ENCODE peak calls at places on chromosomes 1 and 21, in seven cellular contexts. Z is HCT116, U is H1, T is SK-N-SH, W is HepG2, O is K562, M is GM12878. A is an unnamed sample.

GRCh38 chr1:63148825-63149645 is 173.3 kb upstream of the FOXD3 start:
- DNase-seq in T (peak), W (peak), O (peak), M (no peak), Z (peak), U (peak), A (no peak)

GRCh38 chr1:211735208-211736170 is 60.1 kb upstream of the NEK2 start:
- DNase-seq in M (no peak), U (peak), O (peak), T (peak), Z (peak), W (peak), A (peak)

GRCh38 chr1:180114546-180114945 is 40.1 kb upstream of the QSOX1 start:
- DNase-seq in O (no peak), M (no peak), T (no peak), U (no peak), Z (no peak), W (no peak), A (no peak)

GRCh38 chr1:234724517-234725176 is 114.7 kb upstream of the IRF2BP2 start:
- DNase-seq in M (no peak), O (peak), W (no peak), T (peak), U (no peak), Z (peak), A (peak)

GRCh38 chr1:161707503-161707902 is 474 bp downstream of the FCRLA start:
- DNase-seq in T (no peak), Z (no peak), U (no peak), W (no peak), M (no peak), O (no peak), A (no peak)

GRCh38 chr1:34398205-34398915 is 221.7 kb downstream of the C1orf94 start:
- DNase-seq in O (no peak), U (no peak), W (no peak), Z (no peak), T (no peak), M (no peak), A (no peak)

GRCh38 chr1:173420330-173420806 is 56.8 kb upstream of the PRDX6 start:
- DNase-seq in T (peak), W (peak), Z (peak), U (peak), O (peak), M (no peak), A (no peak)

GRCh38 chr1:94971491-94971924 is 44.6 kb upstream of the CNN3 start:
- DNase-seq in U (no peak), W (no peak), T (no peak), Z (no peak), M (no peak), O (no peak), A (no peak)

GRCh38 chr1:226678701-226679100 is 60.4 kb downstream of the ITPKB start:
- DNase-seq in Z (no peak), U (no peak), T (no peak), M (no peak), W (no peak), O (peak), A (no peak)

GRCh38 chr1:172154571-172154970 is 265.9 kb upstream of the C1orf105 start:
- DNase-seq in O (no peak), W (no peak), Z (no peak), M (peak), T (no peak), U (no peak), A (no peak)

GRCh38 chr1:27605796-27606707 is 2.1 kb upstream of the AHDC1 start:
- DNase-seq in M (no peak), T (peak), U (peak), O (peak), Z (peak), W (peak), A (peak)

GRCh38 chr1:53956308-53957168 is 10.4 kb downstream of the LRRC42 start:
- DNase-seq in U (no peak), O (no peak), M (no peak), Z (no peak), T (no peak), W (no peak), A (no peak)

GRCh38 chr1:65894738-65895605 is 102.3 kb downstream of the PDE4B start:
- DNase-seq in T (no peak), M (peak), O (no peak), U (no peak), Z (no peak), W (no peak), A (no peak)

GRCh38 chr1:77824083-77824482 is 44.6 kb downstream of the MIGA1 start:
- DNase-seq in M (no peak), W (peak), T (no peak), Z (peak), U (no peak), O (no peak), A (no peak)

GRCh38 chr1:25971044-25971881 is 26.6 kb downstream of the PAFAH2 start:
- DNase-seq in M (no peak), W (no peak), Z (no peak), U (no peak), T (no peak), O (no peak), A (no peak)

GRCh38 chr21:41137401-41137800 is 30.6 kb upstream of the BACE2 start:
- DNase-seq in W (no peak), Z (no peak), T (no peak), M (no peak), U (no peak), O (no peak), A (no peak)

GRCh38 chr1:113195115-113195845 is 122.3 kb downstream of the LRIG2 start:
- DNase-seq in T (no peak), O (no peak), M (no peak), Z (no peak), U (no peak), W (no peak), A (no peak)

GRCh38 chr1:25834894-25835293 is 15.1 kb downstream of the MTFR1L start:
- DNase-seq in Z (no peak), O (no peak), U (no peak), W (no peak), T (no peak), M (no peak), A (no peak)

GRCh38 chr1:165060285-165060793 is 296.2 kb downstream of the LMX1A start:
- DNase-seq in Z (no peak), M (no peak), W (no peak), U (no peak), T (no peak), O (no peak), A (no peak)

GRCh38 chr1:200006711-200007110 is 20.8 kb upstream of the NR5A2 start:
- DNase-seq in U (no peak), Z (no peak), W (no peak), T (no peak), O (no peak), M (no peak), A (no peak)

GRCh38 chr1:63169057-63169456 is 153.3 kb upstream of the FOXD3 start:
- DNase-seq in M (no peak), U (no peak), O (no peak), W (no peak), Z (no peak), T (no peak), A (no peak)

GRCh38 chr1:17866451-17867029 is 111.4 kb downstream of the ACTL8 start:
- DNase-seq in O (no peak), U (no peak), W (no peak), Z (no peak), T (no peak), M (no peak), A (no peak)

GRCh38 chr1:92817986-92818764 is 13.7 kb upstream of the RPL5 start:
- DNase-seq in W (no peak), T (peak), M (no peak), U (peak), Z (peak), O (peak), A (no peak)

GRCh38 chr21:34965200-34966174 is 83.6 kb downstream of the RUNX1 start:
- DNase-seq in T (no peak), W (peak), O (no peak), U (no peak), Z (no peak), M (no peak), A (no peak)

GRCh38 chr1:154661110-154661509 is 53.1 kb upstream of the ADAR start:
- DNase-seq in T (no peak), U (no peak), W (no peak), Z (no peak), O (no peak), M (no peak), A (no peak)

GRCh38 chr21:43646550-43647260 is 12.6 kb downstream of the HSF2BP start:
- DNase-seq in W (peak), U (peak), Z (peak), T (peak), M (no peak), O (peak), A (peak)

GRCh38 chr1:67830928-67831596 is 2.2 kb downstream of the GNG12 start:
- DNase-seq in Z (no peak), W (no peak), T (no peak), M (no peak), O (no peak), U (no peak), A (no peak)

GRCh38 chr1:209875510-209875909 is 47.7 kb downstream of the UTP25 start:
- DNase-seq in T (no peak), W (peak), M (no peak), O (no peak), Z (peak), U (no peak), A (peak)

GRCh38 chr1:174743654-174744561 is 255.8 kb upstream of the CACYBP start:
- DNase-seq in W (peak), M (no peak), O (peak), T (peak), U (no peak), Z (peak), A (peak)

DNA sequence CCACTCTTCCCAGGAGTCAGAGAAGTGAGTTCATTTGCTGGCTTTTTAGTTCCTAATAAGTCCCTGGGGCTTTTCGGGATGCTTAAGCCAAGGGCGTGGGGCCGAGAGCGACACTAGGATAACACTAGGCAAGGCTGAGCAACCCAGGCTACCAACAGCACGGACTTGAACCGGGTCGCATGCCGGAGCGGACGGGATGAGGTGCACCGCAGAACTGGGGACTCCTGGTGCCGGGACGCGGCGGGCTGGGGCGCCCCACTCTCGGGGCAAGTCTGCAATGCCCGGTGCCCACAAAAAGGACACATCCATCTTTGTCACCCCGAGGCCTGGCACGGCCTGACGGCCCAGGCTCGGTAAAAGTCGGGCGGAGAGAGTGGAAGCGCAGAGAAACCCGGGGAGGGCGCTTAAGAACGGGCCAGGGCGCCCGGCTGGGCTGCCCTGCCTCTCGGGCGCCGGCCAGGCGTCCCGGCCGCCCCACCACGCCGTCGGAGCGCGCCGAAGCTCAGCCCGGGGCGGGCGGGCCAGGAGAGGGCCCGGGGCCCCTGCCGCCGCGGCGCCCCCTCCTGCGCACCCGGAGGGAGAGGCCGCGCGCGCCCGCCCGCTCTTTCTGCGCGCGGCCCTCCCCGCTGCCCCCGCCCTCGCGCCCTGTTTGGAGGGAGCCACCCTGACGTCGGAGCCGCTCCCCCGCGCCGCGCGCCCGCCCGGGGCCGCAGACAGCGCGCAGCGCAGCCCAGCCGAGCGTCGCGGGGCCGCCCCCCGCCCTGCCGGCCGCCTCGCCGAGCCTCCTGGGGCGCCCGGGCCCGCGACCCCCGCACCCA is at the start of gene NBL1:
- DNase-seq in M (no peak), T (peak), W (no peak), Z (no peak), U (peak), O (peak), A (peak)
- TF ChIP-seq JUND in M (no peak), T (no peak), W (no peak), Z (no peak), U (no peak), O (no peak), A (no peak)

DNA sequence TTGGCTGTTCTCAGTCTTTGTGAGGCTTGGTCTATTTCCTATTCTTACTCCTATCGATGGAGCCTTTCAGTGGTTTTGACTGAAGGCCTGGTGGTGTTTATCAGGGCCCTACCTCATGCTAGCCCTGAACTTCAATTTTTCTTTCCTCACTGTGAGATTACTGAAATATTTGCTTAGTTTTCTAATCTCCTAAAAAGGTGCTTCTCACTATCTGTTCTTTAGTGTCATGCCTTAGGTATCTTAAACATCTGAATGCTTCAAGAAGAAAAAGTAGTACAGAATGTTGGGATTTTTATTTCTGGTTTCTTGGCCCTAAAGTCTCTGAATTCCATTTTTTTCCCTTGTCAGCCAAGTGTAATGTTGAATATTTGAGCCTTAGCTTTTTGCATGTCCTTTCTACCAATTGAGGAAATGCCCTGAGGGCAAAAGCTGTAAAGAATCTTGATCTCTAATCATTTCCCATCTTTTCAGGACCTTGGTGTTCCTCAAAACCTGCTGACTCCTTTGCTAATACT is 47.9 kb upstream of the PRKACB start:
- DNase-seq in Z (no peak), T (no peak), M (no peak), W (no peak), U (no peak), O (no peak), A (no peak)
- TF ChIP-seq JUND in Z (no peak), T (no peak), M (no peak), W (no peak), U (no peak), O (no peak), A (no peak)

DNA sequence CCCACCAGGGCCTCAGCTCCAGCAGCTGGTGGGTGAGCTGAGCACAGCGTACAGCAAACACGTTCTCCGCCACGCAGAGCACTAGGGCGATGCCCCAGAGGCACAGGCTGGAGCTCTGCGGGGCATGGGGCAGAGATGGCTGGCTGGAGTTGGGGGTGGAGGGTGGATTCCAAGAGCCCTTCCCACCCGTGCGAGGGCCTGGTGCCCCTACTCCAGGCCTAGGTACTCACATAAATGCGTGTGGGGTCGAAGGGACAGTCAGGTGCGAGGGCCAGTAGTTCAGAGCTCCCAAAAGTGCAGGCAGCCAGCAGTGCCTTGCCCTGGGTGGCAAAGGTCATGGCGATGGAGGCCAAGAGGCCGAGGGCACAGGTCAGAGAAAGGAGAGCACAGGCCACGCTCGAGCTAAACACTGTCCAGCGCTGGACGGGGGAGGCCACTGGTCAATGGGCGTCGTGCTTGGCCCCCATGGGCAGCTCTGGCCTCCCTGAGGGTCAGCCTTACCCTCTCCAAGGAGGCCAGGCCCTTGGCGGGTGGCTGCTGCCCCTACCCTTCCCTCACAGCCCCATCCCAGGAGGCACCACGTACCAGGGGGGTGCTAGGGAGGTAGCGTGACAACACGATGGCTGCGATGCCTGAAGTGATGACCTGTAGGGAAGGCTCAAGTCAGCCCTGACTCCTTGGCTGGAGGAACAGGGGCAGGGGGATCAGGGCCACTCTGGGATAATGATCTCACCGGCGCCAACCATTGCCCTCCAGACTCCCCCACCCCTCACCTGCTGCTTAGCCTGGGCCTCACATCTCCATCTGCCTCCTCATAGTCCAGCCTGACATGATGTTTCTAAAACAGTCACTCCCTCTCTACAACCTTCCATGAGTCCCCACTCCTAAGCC is 5.6 kb downstream of the TMEM54 start:
- DNase-seq in O (no peak), T (peak), U (no peak), Z (no peak), W (no peak), M (no peak), A (no peak)
- TF ChIP-seq JUND in O (no peak), T (no peak), U (no peak), Z (no peak), W (no peak), M (no peak), A (no peak)

DNA sequence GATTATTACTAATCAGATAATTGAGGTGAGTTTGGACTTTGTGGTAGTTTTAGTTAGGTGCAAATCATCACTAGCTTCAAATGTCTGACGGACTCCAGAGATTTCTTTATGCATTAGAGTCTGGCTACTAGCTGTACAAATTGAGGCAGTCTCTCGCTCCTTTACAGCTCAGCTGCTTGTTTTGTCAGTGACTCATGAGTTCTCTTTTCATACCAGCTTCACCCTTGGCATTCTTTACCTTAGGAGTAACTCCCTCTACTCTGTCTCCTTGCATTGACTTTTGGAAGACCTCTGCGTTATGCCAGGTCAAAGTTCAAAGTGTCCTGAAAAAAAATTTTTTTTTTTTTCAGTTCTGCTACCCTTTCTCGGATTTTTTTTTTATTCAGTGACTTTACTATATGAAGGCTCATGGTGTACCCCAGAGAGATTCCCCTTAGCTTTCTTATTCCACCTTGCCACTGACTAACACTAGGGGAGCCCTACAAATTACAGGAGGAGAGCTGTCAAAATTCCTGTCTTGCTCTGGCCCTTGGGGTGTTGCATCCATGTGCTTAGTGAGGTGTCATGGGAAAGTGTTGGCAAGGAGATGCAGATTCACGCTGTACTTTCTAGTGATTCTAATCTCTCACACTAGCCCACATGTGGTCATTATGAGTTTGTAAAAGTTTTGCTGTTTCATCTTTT is 576.6 kb downstream of the ADGRL2 start:
- DNase-seq in W (no peak), O (no peak), T (no peak), M (no peak), U (no peak), Z (no peak), A (no peak)
- TF ChIP-seq JUND in W (no peak), O (no peak), T (no peak), M (no peak), U (no peak), Z (no peak), A (no peak)

GRCh38 chr1:6006882-6007281 is 14.7 kb upstream of the NPHP4 start:
- DNase-seq in W (no peak), M (no peak), U (no peak), O (peak), T (no peak), Z (no peak), A (no peak)
- TF ChIP-seq JUND in W (no peak), M (no peak), U (no peak), O (no peak), T (no peak), Z (no peak), A (no peak)

DNA sequence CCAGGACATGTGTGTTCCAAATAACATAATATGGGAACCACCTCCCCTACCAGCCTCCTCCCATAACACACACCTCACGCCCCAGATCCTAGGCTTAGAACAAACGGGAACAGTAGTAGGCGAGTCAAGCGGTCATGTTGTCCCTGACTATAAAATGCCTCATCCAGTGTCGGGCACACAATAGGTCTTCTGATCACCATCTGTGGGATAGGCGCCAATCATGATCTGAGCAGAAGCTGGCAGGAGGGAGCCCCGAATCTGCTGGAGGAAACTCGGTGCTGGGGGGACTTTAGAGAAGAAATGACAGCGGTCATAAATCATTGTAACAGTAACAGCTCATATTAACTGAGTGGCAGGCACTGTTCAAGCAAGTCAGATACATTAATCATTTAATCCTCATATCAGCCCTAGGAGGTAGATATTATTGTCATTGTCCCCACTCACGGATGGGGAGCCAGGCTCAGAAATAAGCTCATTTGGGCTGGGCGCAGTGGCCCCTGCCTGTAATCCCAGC is 13.4 kb downstream of the ALPL start:
- DNase-seq in T (no peak), M (no peak), U (no peak), O (no peak), W (no peak), Z (no peak), A (no peak)
- TF ChIP-seq JUND in T (no peak), M (no peak), U (no peak), O (no peak), W (no peak), Z (no peak), A (no peak)

A was measured in T47D.